ENCODE peak calls at places on chromosomes 3 and 15, in six cellular contexts. O is transverse colon; F is adrenal gland; Y is pancreas; X is psoas muscle; I is CD4-positive, alpha-beta T cell. N is an unnamed sample.

GRCh38 chr15:55627730-55628368 is 39.7 kb upstream of the PYGO1 start:
- DNase-seq in O (no peak), Y (no peak), F (peak; percentile 59), X (peak; percentile 22), I (no peak), N (peak; percentile 93)

GRCh38 chr3:58668247-58668646 is 1.7 kb upstream of the FAM3D start:
- DNase-seq in F (no peak), X (no peak), Y (no peak), I (no peak), O (peak; percentile 78), N (no peak)

GRCh38 chr3:59084598-59084997 is 34.8 kb upstream of the CFAP20DC start:
- DNase-seq in O (no peak), I (no peak), X (no peak), Y (no peak), F (no peak), N (peak; percentile 15)

GRCh38 chr3:105606052-105606451 is 239.3 kb downstream of the ALCAM start:
- DNase-seq in I (no peak), X (no peak), O (no peak), Y (no peak), F (no peak), N (no peak)

GRCh38 chr3:126394179-126394976 is at the start of gene CFAP100:
- DNase-seq in O (peak; percentile 24), X (no peak), Y (no peak), F (peak; percentile 44), I (no peak), N (no peak)

GRCh38 chr15:80777836-80778620 is 1.1 kb upstream of the CEMIP start:
- DNase-seq in I (no peak), O (no peak), X (no peak), Y (no peak), F (no peak), N (peak; percentile 41)

GRCh38 chr15:72169921-72170611 is 27.5 kb downstream of the GRAMD2A start:
- DNase-seq in X (no peak), O (peak; percentile 75), I (no peak), Y (no peak), F (no peak), N (no peak)

GRCh38 chr3:81452406-81452805 is 309.0 kb downstream of the GBE1 start:
- DNase-seq in I (no peak), O (no peak), F (no peak), Y (no peak), X (no peak), N (no peak)

GRCh38 chr15:66006986-66007385 is 137.7 kb downstream of the RAB11A start:
- DNase-seq in X (no peak), F (no peak), I (no peak), O (no peak), Y (no peak), N (peak; percentile 82)

DNA sequence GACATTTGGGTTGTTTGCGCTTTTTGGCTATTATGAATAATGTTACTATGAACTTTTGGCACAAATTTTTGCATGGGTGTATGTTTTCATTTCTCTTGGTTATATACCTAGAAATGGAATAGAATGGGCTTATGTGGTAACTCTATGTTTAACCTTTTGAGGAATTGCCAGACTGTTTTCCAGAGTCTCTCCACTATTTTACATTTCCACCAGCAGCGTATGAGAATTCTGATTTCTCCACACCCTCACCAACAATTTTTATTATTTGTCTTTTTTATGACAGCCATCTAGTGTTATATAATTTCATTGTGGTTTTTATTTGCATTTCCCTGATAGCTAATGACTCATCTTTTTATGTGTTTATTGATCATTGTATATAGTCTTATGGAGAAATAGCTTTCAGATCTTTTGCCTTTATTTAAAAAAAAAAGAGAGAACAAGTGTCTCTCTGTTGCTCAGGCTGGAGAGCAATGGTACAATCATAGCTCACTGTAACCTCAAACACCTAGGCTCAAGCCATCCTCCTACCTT is 247.2 kb downstream of the OPA1 start:
- DNase-seq in Y (no peak), O (no peak), I (no peak), F (no peak), X (no peak), N (no peak)
- H3K27ac ChIP-seq in Y (no peak overlapping the region), O (peak overlapping the region; percentile 86), I (no peak overlapping the region), F (no peak overlapping the region), X (no peak overlapping the region), N (no peak overlapping the region)

DNA sequence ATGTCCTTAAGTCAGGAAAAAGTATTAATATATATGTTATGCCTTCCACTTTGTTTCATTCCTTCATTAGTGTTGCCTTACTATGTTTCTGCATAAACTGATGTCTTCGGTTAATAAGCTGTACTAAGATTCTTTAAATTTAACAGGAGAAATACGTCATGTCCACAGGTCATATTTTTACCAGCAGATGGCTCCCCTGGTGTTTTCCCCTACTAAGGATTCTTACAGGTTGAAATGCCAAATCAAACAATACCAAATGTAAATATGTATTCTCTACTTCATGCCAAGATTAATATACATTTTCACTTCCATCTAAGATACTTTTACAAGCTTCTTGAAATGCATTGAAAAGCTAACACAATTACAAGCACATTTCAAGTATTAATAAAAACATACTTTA is 1602.1 kb downstream of the SI start:
- DNase-seq in Y (no peak), I (no peak), X (no peak), F (no peak), O (no peak), N (peak; percentile 7)
- TF ChIP-seq CTCF in Y (no peak), I (no peak), X (no peak), F (no peak), O (no peak), N (peak; percentile 60)

GRCh38 chr3:40298075-40298474 is 11.4 kb upstream of the EIF1B start:
- DNase-seq in Y (no peak), I (no peak), O (no peak), F (no peak), X (no peak), N (no peak)

GRCh38 chr3:40302784-40303183 is 6.7 kb upstream of the EIF1B start:
- DNase-seq in F (no peak), I (no peak), O (no peak), X (no peak), Y (no peak), N (no peak)

GRCh38 chr3:40299721-40300335 is 9.7 kb upstream of the EIF1B start:
- DNase-seq in Y (no peak), O (no peak), I (no peak), X (no peak), F (peak; percentile 41), N (no peak)

GRCh38 chr3:40294434-40294833 is 15.1 kb upstream of the EIF1B start:
- DNase-seq in F (no peak), X (no peak), Y (no peak), O (no peak), I (no peak), N (no peak)

DNA sequence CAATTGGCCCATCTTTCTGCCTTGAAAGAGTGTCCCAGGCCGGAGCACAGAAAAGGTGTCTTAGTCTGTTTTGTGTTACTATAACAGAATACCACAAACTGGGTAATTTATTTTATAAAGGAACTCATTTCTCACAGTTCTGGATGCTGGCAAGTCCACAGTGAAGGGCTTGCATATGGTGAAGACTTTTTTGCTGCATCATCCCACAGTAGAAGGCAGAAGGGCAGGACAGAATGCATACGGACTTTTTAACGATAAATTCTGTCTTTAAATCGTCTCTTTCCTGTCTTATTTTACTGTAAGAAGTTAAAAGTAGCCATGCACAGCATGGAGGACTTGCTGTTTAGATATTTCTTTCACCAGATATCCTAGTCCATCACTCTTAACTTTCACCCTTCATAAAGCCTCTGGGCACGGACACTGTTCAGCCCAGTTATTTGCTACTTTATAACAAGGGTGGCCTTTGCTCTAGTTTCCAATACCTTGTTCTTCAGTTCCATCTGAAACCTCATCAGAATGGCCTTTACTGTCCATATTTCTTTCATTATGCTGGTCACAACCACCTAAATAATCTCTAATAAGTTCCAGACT is 10.3 kb upstream of the EIF1B start:
- DNase-seq in X (no peak), F (no peak), I (no peak), O (no peak), Y (no peak), N (no peak)
- H3K27ac ChIP-seq in X (no peak overlapping the region), F (peak overlapping the region; percentile 70), I (no peak overlapping the region), O (no peak overlapping the region), Y (no peak overlapping the region), N (no peak overlapping the region)

GRCh38 chr3:186360779-186361178 is 1.3 kb downstream of the DGKG start:
- DNase-seq in F (no peak), Y (no peak), I (no peak), O (no peak), X (no peak), N (no peak)
- TF ChIP-seq CTCF in F (no peak), Y (no peak), I (no peak), O (no peak), X (no peak), N (no peak)

GRCh38 chr3:11053926-11054503 is 61.5 kb downstream of the SLC6A1 start:
- DNase-seq in O (no peak), X (no peak), F (no peak), Y (no peak), I (no peak), N (peak; percentile 38)
- H3K27ac ChIP-seq in O (no peak overlapping the region), X (no peak overlapping the region), F (no peak overlapping the region), Y (no peak overlapping the region), I (no peak overlapping the region), N (no peak overlapping the region)

DNA sequence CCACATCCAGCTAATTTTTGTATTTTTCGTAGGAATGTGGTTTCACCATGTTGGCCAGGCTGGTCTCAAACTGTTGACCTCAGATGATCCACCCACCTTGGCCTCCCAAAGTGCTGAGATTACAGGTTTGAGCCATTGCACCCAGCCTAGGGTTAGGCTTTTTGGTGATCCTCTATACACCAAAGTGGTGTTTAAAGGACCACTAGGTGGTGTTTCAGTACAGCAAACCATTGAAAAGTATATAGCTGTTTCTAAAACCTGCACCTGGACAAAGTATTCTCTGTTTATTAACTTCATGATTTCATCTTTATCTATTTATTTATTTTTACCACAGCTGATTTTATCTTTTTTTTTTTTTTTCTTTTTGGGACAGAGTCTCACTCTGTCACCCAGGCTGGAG is 68.4 kb downstream of the MINDY2 start:
- DNase-seq in F (no peak), Y (no peak), I (no peak), X (no peak), O (no peak), N (peak; percentile 14)
- TF ChIP-seq CTCF in F (no peak), Y (no peak), I (peak; percentile 23), X (peak; percentile 5), O (no peak), N (peak; percentile 23)

GRCh38 chr15:98648654-98649537 is 557 bp downstream of the IGF1R start:
- DNase-seq in X (peak; percentile 65), I (peak; percentile 18), F (peak; percentile 64), Y (peak; percentile 65), O (peak; percentile 49), N (no peak)

GRCh38 chr15:98649996-98650870 is 1.9 kb downstream of the IGF1R start:
- DNase-seq in Y (peak; percentile 57), O (peak; percentile 30), X (peak; percentile 46), F (peak; percentile 53), I (peak; percentile 30), N (no peak)

GRCh38 chr15:98649621-98649995 is 1.3 kb downstream of the IGF1R start:
- DNase-seq in Y (no peak), X (peak; percentile 50), I (peak; percentile 38), F (peak; percentile 47), O (peak; percentile 52), N (no peak)

GRCh38 chr15:98651581-98652220 is 3.4 kb downstream of the IGF1R start:
- DNase-seq in F (no peak), O (no peak), Y (no peak), X (no peak), I (no peak), N (peak; percentile 52)

GRCh38 chr15:98650871-98651481 is 2.6 kb downstream of the IGF1R start:
- DNase-seq in O (peak; percentile 16), X (no peak), Y (peak; percentile 35), F (no peak), I (peak; percentile 16), N (no peak)
- H3K27ac ChIP-seq in O (peak overlapping the region; percentile 97), X (peak overlapping the region; percentile 92), Y (peak overlapping the region; percentile 95), F (peak overlapping the region; percentile 94), I (peak overlapping the region; percentile 83), N (peak overlapping the region; percentile 99)